ENCODE peak calls at places on chromosomes 2 and 18, in five cellular contexts. L is tibial nerve, X is A549, F is IMR-90, C is stomach. M is an unnamed sample. For H3K4me1, the result is how much of the 10 kb centered on the place peaks cover.

GRCh38 chr2:45301307-45302010 is 292.2 kb upstream of the SIX2 start:
- DNase-seq in L (no peak), X (no peak), F (no peak), C (no peak), M (no peak)

GRCh38 chr2:11582526-11583202 is 48.8 kb downstream of the GREB1 start:
- DNase-seq in L (peak), X (peak), F (peak), C (peak), M (peak)

GRCh38 chr2:46704593-46704992 is 211.0 kb downstream of the MCFD2 start:
- DNase-seq in L (no peak), X (no peak), F (no peak), C (no peak), M (no peak)

GRCh38 chr2:33598472-33599174 is 476 bp downstream of the FAM98A start:
- DNase-seq in L (no peak), X (peak), F (peak), C (no peak), M (no peak)

GRCh38 chr2:109218087-109218791 is 89.2 kb downstream of the SH3RF3 start:
- DNase-seq in L (no peak), X (no peak), F (peak), C (no peak), M (no peak)

GRCh38 chr2:191910518-191910917 is 63.6 kb upstream of the CAVIN2 start:
- DNase-seq in L (no peak), X (no peak), F (peak), C (no peak), M (no peak)

GRCh38 chr2:96509114-96509846 is 4.1 kb upstream of the NEURL3 start:
- DNase-seq in L (peak), X (peak), F (peak), C (peak), M (peak)

GRCh38 chr2:20428717-20429490 is 18.0 kb upstream of the RHOB start:
- DNase-seq in L (no peak), X (no peak), F (no peak), C (peak), M (peak)

GRCh38 chr18:79948719-79949411 is 2.6 kb downstream of the SLC66A2 start:
- DNase-seq in L (no peak), X (no peak), F (no peak), C (peak), M (no peak)

GRCh38 chr2:185793532-185794073 is 55.0 kb downstream of the FSIP2 start:
- DNase-seq in L (no peak), X (no peak), F (no peak), C (no peak), M (no peak)

GRCh38 chr2:10161961-10162441 is 39.5 kb downstream of the RRM2 start:
- DNase-seq in L (no peak), X (no peak), F (no peak), C (no peak), M (no peak)

GRCh38 chr2:237236188-237236587 is 150.5 kb downstream of the COPS8 start:
- DNase-seq in L (no peak), X (no peak), F (peak), C (no peak), M (no peak)

GRCh38 chr2:118224144-118224887 is 136.0 kb downstream of the INSIG2 start:
- DNase-seq in L (no peak), X (no peak), F (no peak), C (no peak), M (no peak)

GRCh38 chr2:15943914-15944313 is 3.6 kb downstream of the MYCN start:
- DNase-seq in L (no peak), X (peak), F (no peak), C (no peak), M (peak)

GRCh38 chr2:27038012-27038411 is 5.2 kb downstream of the TMEM214 start:
- DNase-seq in L (no peak), X (no peak), F (no peak), C (no peak), M (no peak)

GRCh38 chr2:27033253-27033852 is 588 bp downstream of the TMEM214 start:
- DNase-seq in L (no peak), X (no peak), F (no peak), C (no peak), M (no peak)

GRCh38 chr2:27027211-27027651 is 5.5 kb upstream of the TMEM214 start:
- DNase-seq in L (no peak), X (no peak), F (no peak), C (no peak), M (no peak)

GRCh38 chr2:27029051-27029450 is 3.7 kb upstream of the TMEM214 start:
- DNase-seq in L (no peak), X (no peak), F (no peak), C (no peak), M (no peak)

DNA sequence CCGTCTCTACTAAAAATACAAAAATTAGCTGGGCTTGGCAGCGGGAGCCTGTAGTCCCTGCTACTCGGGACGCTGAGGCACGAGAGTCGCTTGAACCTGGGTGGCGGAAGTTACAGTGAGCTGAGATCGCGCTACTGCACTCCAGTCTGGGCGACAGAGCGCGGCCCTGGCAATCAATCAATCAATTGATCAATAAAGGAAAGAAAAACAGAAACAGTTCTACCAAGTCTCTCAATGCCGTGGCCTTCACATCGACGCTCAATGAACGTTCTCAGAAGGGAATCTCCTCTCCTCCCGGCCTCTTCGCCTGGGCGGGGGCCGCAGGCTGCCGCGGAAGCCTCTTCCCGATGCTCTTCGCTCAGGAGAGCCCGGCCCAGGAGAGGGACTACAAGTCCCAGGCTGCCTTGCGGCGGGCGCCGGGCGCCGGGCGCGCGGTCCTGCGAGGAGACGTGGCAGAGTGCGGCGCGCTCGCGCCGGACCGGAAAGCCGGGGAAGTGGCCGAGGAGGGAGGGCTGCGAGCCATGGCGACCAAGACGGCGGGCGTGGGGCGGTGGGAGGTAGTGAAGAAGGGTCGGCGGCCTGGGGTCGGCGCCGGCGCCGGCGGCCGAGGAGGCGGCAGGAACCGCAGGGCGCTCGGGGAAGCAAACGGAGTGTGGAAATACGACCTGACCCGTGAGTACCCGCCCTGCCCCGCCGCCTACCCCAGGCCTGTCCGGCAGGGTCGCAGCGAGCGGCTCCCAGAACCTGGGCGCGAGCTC is at the start of gene TMEM214:
- DNase-seq in L (peak), X (peak), F (peak), C (peak), M (peak)
- TF ChIP-seq POLR2A in L (peak), X (peak), F (peak), C (no peak), M (peak)

GRCh38 chr2:69762513-69763494 is 20.9 kb downstream of the ANXA4 start:
- DNase-seq in L (peak), X (no peak), F (no peak), C (peak), M (no peak)

GRCh38 chr2:69767034-69767433 is 25.1 kb downstream of the ANXA4 start:
- DNase-seq in L (no peak), X (no peak), F (peak), C (no peak), M (peak)

GRCh38 chr2:69766014-69766413 is 24.1 kb downstream of the ANXA4 start:
- DNase-seq in L (no peak), X (no peak), F (no peak), C (no peak), M (no peak)

GRCh38 chr2:69768217-69768616 is 26.3 kb downstream of the ANXA4 start:
- DNase-seq in L (no peak), X (no peak), F (no peak), C (no peak), M (no peak)

GRCh38 chr2:69764286-69765058 is 22.5 kb downstream of the ANXA4 start:
- DNase-seq in L (no peak), X (peak), F (peak), C (no peak), M (no peak)
- H3K4me1 ChIP-seq in L (half or more), X (half or more), F (under half), C (half or more), M (under half)

GRCh38 chr2:88081924-88082609 is 14.4 kb downstream of the SMYD1 start:
- DNase-seq in L (no peak), X (no peak), F (no peak), C (no peak), M (no peak)

GRCh38 chr2:88085602-88086001 is 18.0 kb downstream of the SMYD1 start:
- DNase-seq in L (no peak), X (no peak), F (no peak), C (no peak), M (no peak)

GRCh38 chr2:88085099-88085498 is 17.5 kb downstream of the SMYD1 start:
- DNase-seq in L (no peak), X (no peak), F (no peak), C (no peak), M (no peak)

GRCh38 chr2:88080545-88080944 is 12.9 kb downstream of the SMYD1 start:
- DNase-seq in L (no peak), X (no peak), F (no peak), C (no peak), M (no peak)

DNA sequence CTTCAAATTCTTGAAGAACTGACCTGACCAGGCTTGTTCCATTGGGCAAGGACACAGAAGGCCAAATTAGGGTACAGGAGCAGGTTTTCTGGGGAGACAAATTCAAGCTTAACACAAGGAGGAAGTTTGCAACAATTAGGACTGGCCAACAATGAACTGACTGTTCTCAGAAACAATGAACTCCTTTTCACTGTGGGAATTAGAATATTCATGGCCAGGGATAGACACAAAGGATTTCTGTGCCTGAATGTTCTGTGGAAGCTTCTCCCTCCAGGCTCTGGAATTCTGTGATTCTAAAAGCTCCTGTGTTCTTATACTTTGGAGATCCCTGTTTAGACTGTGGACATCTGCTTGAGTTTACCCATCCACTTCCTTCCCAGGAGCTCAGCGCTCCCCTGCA is 15.2 kb downstream of the SMYD1 start:
- DNase-seq in L (no peak), X (no peak), F (no peak), C (no peak), M (no peak)
- TF ChIP-seq POLR2A in L (no peak), X (no peak), F (no peak), C (no peak), M (no peak)

GRCh38 chr2:207143474-207144190 is 22.1 kb downstream of the KLF7 start:
- DNase-seq in L (peak), X (no peak), F (no peak), C (peak), M (peak)

GRCh38 chr2:207144191-207144795 is 21.5 kb downstream of the KLF7 start:
- DNase-seq in L (no peak), X (no peak), F (no peak), C (no peak), M (no peak)

GRCh38 chr2:207149253-207150213 is 16.2 kb downstream of the KLF7 start:
- DNase-seq in L (no peak), X (no peak), F (peak), C (no peak), M (peak)

GRCh38 chr2:207150294-207150693 is 15.5 kb downstream of the KLF7 start:
- DNase-seq in L (no peak), X (no peak), F (no peak), C (no peak), M (no peak)

DNA sequence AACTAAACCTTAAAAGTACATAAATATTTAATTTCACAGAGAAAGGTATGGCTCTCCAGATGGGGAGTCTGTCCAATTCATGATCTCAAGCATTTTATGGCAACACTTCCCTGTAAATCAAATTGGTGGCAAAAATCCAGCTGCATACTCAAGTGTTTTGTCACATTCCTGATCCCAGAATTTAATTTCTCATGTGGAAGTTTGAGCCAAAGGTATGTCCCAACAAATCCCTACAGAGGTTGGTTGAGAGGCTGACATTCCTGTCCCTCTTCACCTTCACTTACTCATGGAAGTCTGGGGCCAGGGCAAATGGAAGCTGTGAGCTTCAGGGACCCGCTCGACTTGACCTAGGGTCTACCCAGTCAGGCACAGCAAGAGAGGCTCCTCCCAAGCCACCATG is 17.7 kb downstream of the KLF7 start:
- DNase-seq in L (no peak), X (no peak), F (peak), C (no peak), M (no peak)
- H3K4me1 ChIP-seq in L (half or more), X (half or more), F (under half), C (under half), M (under half)

GRCh38 chr2:36597003-36597531 is 901 bp downstream of the FEZ2 start:
- DNase-seq in L (no peak), X (no peak), F (no peak), C (no peak), M (no peak)

GRCh38 chr2:36594849-36595248 is 3.1 kb downstream of the FEZ2 start:
- DNase-seq in L (no peak), X (no peak), F (no peak), C (no peak), M (no peak)

GRCh38 chr2:36596397-36596796 is 1.6 kb downstream of the FEZ2 start:
- DNase-seq in L (no peak), X (no peak), F (no peak), C (no peak), M (no peak)

DNA sequence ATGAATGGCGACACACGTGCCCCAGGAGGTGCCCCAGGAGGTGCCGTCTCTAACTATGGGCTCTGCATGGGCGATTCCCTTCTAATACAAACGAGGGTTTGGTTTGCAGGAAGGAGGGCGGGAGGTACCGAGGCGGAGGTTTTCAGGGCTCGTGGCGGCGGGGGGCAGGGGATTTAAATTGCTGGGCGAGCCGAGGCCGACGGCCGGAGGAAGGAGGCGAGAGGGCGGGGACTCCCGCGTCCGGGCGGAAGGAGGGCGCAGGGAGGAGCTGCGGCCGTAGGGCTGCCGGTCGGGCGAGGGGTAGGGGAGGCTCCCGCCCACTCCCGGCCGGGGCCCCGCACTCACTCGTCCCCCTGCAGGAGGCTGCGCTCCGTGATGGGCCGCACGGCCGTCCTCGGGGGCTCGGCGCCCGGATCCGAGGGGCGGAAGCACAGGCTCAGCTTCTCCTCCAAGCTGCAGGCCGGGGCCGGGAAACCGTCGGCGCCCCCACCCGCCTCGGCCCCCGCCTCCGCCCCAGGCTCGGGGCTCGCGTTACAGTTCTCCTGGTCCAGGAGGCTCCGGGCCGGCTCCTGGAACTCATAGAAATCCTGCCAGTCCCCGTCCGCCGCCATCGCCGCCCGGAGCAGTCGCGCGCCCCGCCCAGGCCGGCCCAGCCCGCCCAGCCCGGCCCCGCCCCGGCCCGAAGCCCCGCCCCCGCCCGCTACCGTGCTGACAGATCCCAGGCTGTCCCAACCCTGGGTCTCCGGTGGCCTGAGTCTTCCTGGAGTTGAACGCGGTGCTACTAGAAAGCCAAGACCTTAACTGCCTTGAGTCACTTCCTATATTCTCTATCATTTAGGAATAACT is at the start of gene FEZ2:
- DNase-seq in L (peak), X (peak), F (peak), C (peak), M (peak)
- TF ChIP-seq POLR2A in L (no peak), X (peak), F (peak), C (no peak), M (no peak)